ENCODE peak calls at places on chromosomes 16 and 17, in six cellular contexts. X is A549, D is MM.1S, F is right lobe of liver, Z is ascending aorta, E is pancreas. J is an unnamed sample.

GRCh38 chr17:72833113-72833512 is 259.4 kb downstream of the SLC39A11 start:
- DNase-seq in X (no peak), D (no peak), F (no peak), Z (no peak), E (no peak), J (no peak)

GRCh38 chr17:82779541-82779940 is 27.7 kb downstream of the TBCD start:
- DNase-seq in X (no peak), D (no peak), F (no peak), Z (no peak), E (no peak), J (no peak)

GRCh38 chr17:81923302-81924260 is 4.0 kb downstream of the MAFG start:
- DNase-seq in X (peak), D (peak), F (peak), Z (no peak), E (peak), J (peak)

GRCh38 chr17:21034350-21035235 is 8.2 kb downstream of the USP22 start:
- DNase-seq in X (no peak), D (peak), F (no peak), Z (no peak), E (no peak), J (no peak)

GRCh38 chr16:73572135-73572534 is 524.2 kb upstream of the ZFHX3 start:
- DNase-seq in X (no peak), D (no peak), F (no peak), Z (no peak), E (peak), J (peak)

GRCh38 chr17:42683407-42684031 is 1.2 kb downstream of the CNTNAP1 start:
- DNase-seq in X (no peak), D (no peak), F (no peak), Z (no peak), E (no peak), J (peak)

GRCh38 chr16:49441366-49441780 is 67.8 kb downstream of the C16orf78 start:
- DNase-seq in X (no peak), D (peak), F (peak), Z (no peak), E (no peak), J (no peak)

GRCh38 chr17:4710693-4711634 is 532 bp downstream of the ARRB2 start:
- DNase-seq in X (no peak), D (no peak), F (no peak), Z (no peak), E (no peak), J (peak)

GRCh38 chr16:68737046-68737729 is at the start of gene CDH1:
- DNase-seq in X (no peak), D (no peak), F (peak), Z (no peak), E (peak), J (peak)

GRCh38 chr17:50680126-50680525 is 27.6 kb downstream of the ANKRD40 start:
- DNase-seq in X (no peak), D (no peak), F (no peak), Z (no peak), E (no peak), J (no peak)

GRCh38 chr17:50682441-50682840 is 25.3 kb downstream of the ANKRD40 start:
- DNase-seq in X (no peak), D (no peak), F (no peak), Z (no peak), E (no peak), J (no peak)

GRCh38 chr17:50682938-50683337 is 24.8 kb downstream of the ANKRD40 start:
- DNase-seq in X (no peak), D (no peak), F (no peak), Z (no peak), E (no peak), J (no peak)

GRCh38 chr17:50683434-50684287 is 24.1 kb downstream of the ANKRD40 start:
- DNase-seq in X (no peak), D (no peak), F (no peak), Z (no peak), E (peak), J (no peak)

DNA sequence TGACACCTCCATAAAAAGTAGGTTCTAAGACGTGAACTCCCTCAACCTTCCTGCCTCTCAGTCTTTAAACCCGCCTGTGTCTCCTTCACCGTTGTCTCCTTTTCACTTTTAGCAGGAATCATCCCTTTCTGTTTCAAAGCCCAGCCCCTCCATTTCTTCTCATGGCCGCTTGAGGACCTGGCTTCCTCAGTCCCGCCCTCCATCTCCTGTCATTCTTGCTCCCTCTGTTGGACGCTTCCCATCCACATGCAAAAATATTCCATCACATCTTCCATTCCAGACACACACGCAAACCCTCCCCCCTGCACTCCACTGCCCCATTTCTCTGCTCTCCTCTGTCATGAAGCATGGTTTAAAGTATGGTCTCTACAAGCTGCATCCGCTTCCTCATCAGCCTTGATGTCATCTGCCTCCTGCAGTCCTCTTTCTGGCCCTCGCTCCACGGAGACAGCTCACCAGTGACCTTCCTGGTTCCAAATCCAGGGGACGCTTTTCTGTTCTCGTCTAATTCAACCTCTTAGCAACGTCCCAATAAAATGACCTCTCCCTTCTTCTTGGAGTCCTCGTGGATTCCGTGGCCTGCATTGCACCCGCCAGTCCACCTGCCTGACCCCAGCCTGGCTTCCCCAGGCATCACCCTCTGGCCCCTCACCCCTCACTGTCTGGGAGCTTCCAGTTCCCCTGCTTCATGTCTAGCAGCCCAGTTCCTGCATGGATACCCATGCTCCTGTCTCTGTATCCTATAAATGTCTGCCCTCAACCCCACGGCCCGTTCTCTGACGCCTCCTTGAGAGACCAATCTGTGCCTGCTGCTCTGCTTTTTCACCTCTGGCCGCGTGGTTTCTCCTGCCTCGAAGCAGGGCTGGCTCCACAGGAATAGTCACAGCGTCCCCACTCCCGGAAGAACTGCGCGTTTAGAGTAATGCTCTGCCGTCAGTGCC is 26.2 kb downstream of the ANKRD40 start:
- DNase-seq in X (peak), D (no peak), F (no peak), Z (no peak), E (peak), J (no peak)
- TF ChIP-seq CTCF in X (peak), D (no peak), F (peak), Z (peak), E (no peak), J (peak)

DNA sequence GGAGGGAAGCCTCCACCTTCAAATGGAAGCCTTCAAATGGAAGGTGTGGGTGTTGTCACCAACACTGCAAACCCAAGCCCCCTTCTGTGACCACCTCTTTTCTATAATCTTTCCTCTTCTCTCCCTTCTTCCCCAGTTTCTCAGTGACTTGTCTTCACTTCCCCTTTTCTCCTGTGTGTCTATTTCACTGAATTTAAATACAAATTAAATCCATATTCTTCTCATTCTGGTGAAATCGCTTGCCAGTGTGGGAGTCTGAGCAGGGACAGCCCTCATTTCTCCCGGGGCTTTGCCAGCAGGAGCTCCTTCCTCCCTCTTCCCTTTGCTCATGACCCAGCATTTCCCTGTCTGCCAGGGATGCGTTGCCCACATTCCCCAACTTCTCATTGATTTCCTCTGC is 6.4 kb upstream of the ITGAX start:
- DNase-seq in X (no peak), D (no peak), F (no peak), Z (no peak), E (no peak), J (no peak)
- H3K27ac ChIP-seq in X (no peak), D (no peak), F (no peak), Z (no peak), E (no peak), J (no peak)

GRCh38 chr17:7491583-7491982 is 7.4 kb downstream of the POLR2A start:
- DNase-seq in X (no peak), D (no peak), F (no peak), Z (no peak), E (no peak), J (no peak)
- TF ChIP-seq CTCF in X (no peak), D (no peak), F (no peak), Z (no peak), E (no peak), J (no peak)

GRCh38 chr16:81676571-81677374 is 102.3 kb upstream of the PLCG2 start:
- DNase-seq in X (no peak), D (no peak), F (no peak), Z (no peak), E (no peak), J (no peak)

GRCh38 chr16:81679721-81680430 is 99.2 kb upstream of the PLCG2 start:
- DNase-seq in X (no peak), D (no peak), F (no peak), Z (no peak), E (no peak), J (no peak)

GRCh38 chr16:81678326-81679095 is 100.6 kb upstream of the PLCG2 start:
- DNase-seq in X (no peak), D (no peak), F (no peak), Z (no peak), E (no peak), J (no peak)

GRCh38 chr16:81675662-81676535 is 103.2 kb upstream of the PLCG2 start:
- DNase-seq in X (no peak), D (no peak), F (no peak), Z (no peak), E (no peak), J (no peak)

GRCh38 chr16:81677375-81677737 is 101.7 kb upstream of the PLCG2 start:
- DNase-seq in X (no peak), D (no peak), F (no peak), Z (no peak), E (no peak), J (no peak)
- H3K27ac ChIP-seq in X (no peak), D (no peak), F (no peak), Z (no peak), E (no peak), J (no peak)

GRCh38 chr17:58229881-58230280 is 8.5 kb upstream of the LPO start:
- DNase-seq in X (no peak), D (no peak), F (no peak), Z (no peak), E (no peak), J (no peak)

GRCh38 chr17:58231644-58232043 is 6.7 kb upstream of the LPO start:
- DNase-seq in X (no peak), D (no peak), F (no peak), Z (no peak), E (no peak), J (no peak)

GRCh38 chr17:58235821-58236220 is 2.6 kb upstream of the LPO start:
- DNase-seq in X (no peak), D (no peak), F (no peak), Z (no peak), E (no peak), J (no peak)

GRCh38 chr17:58233547-58233946 is 4.8 kb upstream of the LPO start:
- DNase-seq in X (no peak), D (no peak), F (no peak), Z (no peak), E (no peak), J (no peak)

GRCh38 chr17:58232707-58233156 is 5.7 kb upstream of the LPO start:
- DNase-seq in X (no peak), D (peak), F (no peak), Z (no peak), E (no peak), J (peak)
- TF ChIP-seq CTCF in X (no peak), D (no peak), F (no peak), Z (no peak), E (no peak), J (no peak)

GRCh38 chr17:7580631-7581554 is 1.5 kb downstream of the CD68 start:
- DNase-seq in X (no peak), D (no peak), F (no peak), Z (no peak), E (no peak), J (no peak)

GRCh38 chr17:7577327-7578199 is 1.9 kb upstream of the CD68 start:
- DNase-seq in X (no peak), D (no peak), F (no peak), Z (no peak), E (no peak), J (no peak)

GRCh38 chr17:7579839-7580630 is 597 bp downstream of the CD68 start:
- DNase-seq in X (no peak), D (peak), F (no peak), Z (no peak), E (no peak), J (no peak)

GRCh38 chr17:7576432-7576937 is 3.0 kb upstream of the CD68 start:
- DNase-seq in X (no peak), D (no peak), F (no peak), Z (no peak), E (no peak), J (no peak)

DNA sequence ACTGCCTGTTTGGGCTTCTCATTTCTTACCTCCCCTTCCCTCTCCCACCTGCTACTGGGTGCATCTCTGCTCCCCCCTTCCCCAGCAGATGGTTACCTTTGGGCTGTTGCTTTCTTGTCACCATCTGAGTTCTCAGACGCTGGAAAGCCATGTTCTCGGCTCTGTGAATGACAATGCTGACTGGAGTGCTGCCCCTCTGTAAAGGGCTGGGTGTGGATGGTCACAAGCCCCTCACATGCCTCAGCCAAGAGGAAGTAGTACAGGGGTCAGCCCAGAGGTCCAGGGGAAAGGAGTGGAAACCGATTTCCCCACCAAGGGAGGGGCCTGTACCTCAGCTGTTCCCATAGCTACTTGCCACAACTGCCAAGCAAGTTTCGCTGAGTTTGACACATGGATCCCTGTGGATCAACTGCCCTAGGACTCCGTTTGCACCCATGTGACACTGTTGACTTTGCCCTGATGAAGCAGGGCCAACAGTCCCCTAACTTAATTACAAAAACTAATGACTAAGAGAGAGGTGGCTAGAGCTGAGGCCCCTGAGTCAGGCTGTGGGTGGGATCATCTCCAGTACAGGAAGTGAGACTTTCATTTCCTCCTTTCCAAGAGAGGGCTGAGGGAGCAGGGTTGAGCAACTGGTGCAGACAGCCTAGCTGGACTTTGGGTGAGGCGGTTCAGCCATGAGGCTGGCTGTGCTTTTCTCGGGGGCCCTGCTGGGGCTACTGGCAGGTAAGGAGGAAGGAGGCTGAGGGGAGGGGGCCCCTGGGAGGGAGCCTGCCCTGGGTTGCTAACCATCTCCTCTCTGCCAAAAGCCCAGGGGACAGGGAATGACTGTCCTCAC is at the start of gene CD68:
- DNase-seq in X (peak), D (peak), F (peak), Z (peak), E (no peak), J (peak)
- H3K27ac ChIP-seq in X (peak), D (peak), F (peak), Z (peak), E (peak), J (peak)

GRCh38 chr17:28554565-28554964 is 2.1 kb upstream of the UNC119 start:
- DNase-seq in X (no peak), D (no peak), F (no peak), Z (no peak), E (no peak), J (no peak)
- TF ChIP-seq CTCF in X (peak), D (peak), F (no peak), Z (no peak), E (no peak), J (no peak)